ENCODE peak calls at places on chromosomes 1 and 21, in eight cellular contexts. S is glutamatergic neuron; B is activated naive CD4-positive, alpha-beta T cell; I is T-helper 2 cell; G is foreskin fibroblast; R is Calu3; H is ACHN; V is colonic mucosa. Y is an unnamed sample.

GRCh38 chr1:14760780-14761179 is 162.3 kb downstream of the KAZN start:
- DNase-seq in R (no peak), G (no peak), H (no peak), I (no peak), B (no peak), V (no peak), S (no peak), Y (no peak)

GRCh38 chr1:107229711-107230110 is 88.9 kb downstream of the NTNG1 start:
- DNase-seq in R (no peak), B (no peak), H (no peak), S (no peak), V (no peak), G (no peak), I (no peak), Y (no peak)

GRCh38 chr21:43585924-43586411 is 73.3 kb downstream of the HSF2BP start:
- DNase-seq in H (peak; percentile 98), S (no peak), B (no peak), I (no peak), G (peak; percentile 97), R (peak; percentile 67), V (no peak), Y (peak; percentile 99)

GRCh38 chr1:156876281-156876680 is 15.6 kb downstream of the NTRK1 start:
- DNase-seq in V (no peak), H (no peak), I (no peak), G (no peak), S (peak; percentile 65), R (no peak), B (no peak), Y (no peak)

GRCh38 chr1:2470290-2471158 is 5.6 kb upstream of the PLCH2 start:
- DNase-seq in V (no peak), R (no peak), I (no peak), B (no peak), G (no peak), H (no peak), S (peak; percentile 68), Y (no peak)

GRCh38 chr1:35222322-35223108 is 29.6 kb upstream of the SFPQ start:
- DNase-seq in S (no peak), V (no peak), G (peak; percentile 78), I (no peak), B (no peak), R (no peak), H (no peak), Y (no peak)

GRCh38 chr1:43252225-43252624 is 17.6 kb upstream of the TMEM125 start:
- DNase-seq in H (no peak), I (no peak), B (no peak), V (no peak), G (no peak), R (no peak), S (no peak), Y (no peak)

GRCh38 chr21:27079807-27080206 is 112.9 kb upstream of the ADAMTS5 start:
- DNase-seq in S (no peak), H (no peak), G (no peak), R (no peak), B (no peak), V (no peak), I (no peak), Y (no peak)

GRCh38 chr1:41900611-41901444 is 17.9 kb downstream of the HIVEP3 start:
- DNase-seq in G (peak; percentile 41), V (peak; percentile 33), R (no peak), H (peak; percentile 77), S (no peak), B (no peak), I (no peak), Y (no peak)

GRCh38 chr21:44293551-44294231 is 6.2 kb upstream of the PFKL start:
- DNase-seq in B (no peak), S (no peak), G (no peak), H (no peak), R (no peak), V (no peak), I (no peak), Y (no peak)

GRCh38 chr1:109466440-109467300 is at the start of gene SYPL2:
- DNase-seq in V (peak; percentile 45), H (no peak), R (peak; percentile 25), G (no peak), S (peak; percentile 48), B (no peak), I (no peak), Y (no peak)

GRCh38 chr21:16741228-16741665 is 771.6 kb upstream of the CXADR start:
- DNase-seq in V (no peak), B (no peak), I (no peak), R (no peak), H (no peak), G (no peak), S (no peak), Y (no peak)